ENCODE peak calls at places on chromosomes 6 and 20, in seven cellular contexts. A is IMR-90, X is DND-41, I is H1, L is H9, J is astrocyte, Z is HepG2. K is an unnamed sample.

GRCh38 chr6:105568121-105568520 is 165.2 kb upstream of the PREP start:
- DNase-seq in A (no peak), X (no peak), I (no peak), L (no peak), J (peak; percentile 30), Z (no peak), K (no peak)

GRCh38 chr6:55726144-55726543 is 147.2 kb upstream of the HMGCLL1 start:
- DNase-seq in A (no peak), X (no peak), I (no peak), L (no peak), J (peak; percentile 1), Z (no peak), K (no peak)

GRCh38 chr6:1426416-1426815 is 37.0 kb downstream of the FOXF2 start:
- DNase-seq in A (no peak), X (no peak), I (no peak), L (no peak), J (no peak), Z (no peak), K (no peak)

GRCh38 chr20:44187763-44188709 is 1.0 kb upstream of the JPH2 start:
- DNase-seq in A (peak; percentile 32), X (no peak), I (no peak), L (no peak), J (no peak), Z (no peak), K (no peak)

GRCh38 chr20:42192321-42192720 is 574.1 kb upstream of the CHD6 start:
- DNase-seq in A (no peak), X (no peak), I (no peak), L (no peak), J (no peak), Z (no peak), K (no peak)

GRCh38 chr6:152635949-152636674 is 1.1 kb downstream of the SYNE1 start:
- DNase-seq in A (peak; percentile 51), X (no peak), I (no peak), L (peak; percentile 48), J (peak; percentile 15), Z (no peak), K (peak; percentile 18)

GRCh38 chr20:62860391-62860923 is 1.2 kb downstream of the TCFL5 start:
- DNase-seq in A (peak; percentile 45), X (no peak), I (no peak), L (no peak), J (peak; percentile 30), Z (peak; percentile 39), K (no peak)

GRCh38 chr6:118896339-118897136 is 2.6 kb downstream of the ASF1A start:
- DNase-seq in A (peak; percentile 69), X (no peak), I (no peak), L (no peak), J (peak; percentile 60), Z (peak; percentile 78), K (no peak)

GRCh38 chr20:9392892-9393857 is 121.2 kb upstream of the LAMP5 start:
- DNase-seq in A (peak; percentile 73), X (peak; percentile 22), I (peak; percentile 58), L (peak; percentile 76), J (peak; percentile 51), Z (peak; percentile 31), K (peak; percentile 54)

GRCh38 chr20:33859157-33859695 is 48.1 kb downstream of the CHMP4B start:
- DNase-seq in A (no peak), X (peak; percentile 49), I (no peak), L (no peak), J (no peak), Z (peak; percentile 37), K (no peak)

GRCh38 chr6:125271486-125272159 is 30.1 kb downstream of the HDDC2 start:
- DNase-seq in A (no peak), X (no peak), I (no peak), L (no peak), J (no peak), Z (no peak), K (no peak)

GRCh38 chr20:1979116-1979778 is 14.6 kb downstream of the PDYN start:
- DNase-seq in A (no peak), X (no peak), I (no peak), L (no peak), J (no peak), Z (no peak), K (no peak)

GRCh38 chr6:32862725-32863124 is 8.7 kb downstream of the PSMB9 start:
- DNase-seq in A (no peak), X (no peak), I (no peak), L (no peak), J (no peak), Z (no peak), K (no peak)

GRCh38 chr6:32867559-32868256 is 13.7 kb downstream of the PSMB9 start:
- DNase-seq in A (no peak), X (no peak), I (no peak), L (no peak), J (no peak), Z (no peak), K (no peak)

GRCh38 chr6:32865724-32866443 is 11.9 kb downstream of the PSMB9 start:
- DNase-seq in A (no peak), X (no peak), I (no peak), L (no peak), J (no peak), Z (no peak), K (no peak)

GRCh38 chr6:32868257-32868788 is 14.3 kb downstream of the PSMB9 start:
- DNase-seq in A (peak; percentile 65), X (peak; percentile 83), I (no peak), L (peak; percentile 54), J (peak; percentile 27), Z (peak; percentile 71), K (peak; percentile 87)

GRCh38 chr6:32867022-32867477 is 13.1 kb downstream of the PSMB9 start:
- DNase-seq in A (no peak), X (no peak), I (no peak), L (no peak), J (no peak), Z (no peak), K (no peak)
- H3K9ac ChIP-seq in A (no peak overlapping the region), X (no peak overlapping the region), I (no peak overlapping the region), L (no peak overlapping the region), J (no peak overlapping the region), Z (no peak overlapping the region), K (no peak overlapping the region)

DNA sequence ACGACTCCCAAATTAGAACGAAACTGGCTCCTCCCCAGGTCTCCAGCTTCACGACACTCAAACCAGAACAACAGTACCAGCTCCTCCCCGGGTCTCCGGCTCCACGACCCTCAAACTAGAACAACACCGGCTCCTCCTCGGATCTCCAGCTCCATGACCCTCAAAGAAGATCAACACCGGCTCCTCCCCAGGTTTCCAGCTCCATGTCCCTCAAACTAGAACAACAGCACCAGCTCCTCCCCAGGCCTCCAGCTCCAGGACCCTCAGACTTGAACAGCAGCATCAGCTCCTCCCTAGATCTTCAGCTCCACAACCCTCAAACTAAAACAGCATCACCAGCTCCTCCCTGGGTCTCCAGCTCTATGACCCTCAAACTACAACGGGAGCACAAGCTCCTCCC is 13.8 kb downstream of the ULBP3 start:
- DNase-seq in A (no peak), X (no peak), I (no peak), L (no peak), J (no peak), Z (no peak), K (no peak)
- TF ChIP-seq CTCF in A (no peak), X (no peak), I (no peak), L (no peak), J (no peak), Z (no peak), K (no peak)

GRCh38 chr20:50110141-50111047 is 2.6 kb downstream of the UBE2V1 start:
- DNase-seq in A (no peak), X (peak; percentile 47), I (no peak), L (no peak), J (peak; percentile 74), Z (peak; percentile 45), K (peak; percentile 58)
- H3K27ac ChIP-seq in A (peak overlapping the region; percentile 16), X (peak overlapping the region; percentile 37), I (no peak overlapping the region), L (no peak overlapping the region), J (peak overlapping the region; percentile 94), Z (no peak overlapping the region), K (peak overlapping the region; percentile 13)

GRCh38 chr6:72954736-72955135 is 270.6 kb downstream of the KHDC1L start:
- DNase-seq in A (no peak), X (no peak), I (no peak), L (no peak), J (peak; percentile 53), Z (no peak), K (no peak)

GRCh38 chr6:72953901-72954494 is 271.3 kb downstream of the KHDC1L start:
- DNase-seq in A (peak; percentile 61), X (no peak), I (no peak), L (no peak), J (peak; percentile 80), Z (no peak), K (no peak)

GRCh38 chr6:72955666-72956065 is 269.6 kb downstream of the KHDC1L start:
- DNase-seq in A (no peak), X (no peak), I (no peak), L (no peak), J (no peak), Z (no peak), K (no peak)

GRCh38 chr6:72950114-72950860 is 275.0 kb downstream of the KHDC1L start:
- DNase-seq in A (peak; percentile 89), X (no peak), I (no peak), L (no peak), J (peak; percentile 83), Z (peak; percentile 31), K (no peak)

DNA sequence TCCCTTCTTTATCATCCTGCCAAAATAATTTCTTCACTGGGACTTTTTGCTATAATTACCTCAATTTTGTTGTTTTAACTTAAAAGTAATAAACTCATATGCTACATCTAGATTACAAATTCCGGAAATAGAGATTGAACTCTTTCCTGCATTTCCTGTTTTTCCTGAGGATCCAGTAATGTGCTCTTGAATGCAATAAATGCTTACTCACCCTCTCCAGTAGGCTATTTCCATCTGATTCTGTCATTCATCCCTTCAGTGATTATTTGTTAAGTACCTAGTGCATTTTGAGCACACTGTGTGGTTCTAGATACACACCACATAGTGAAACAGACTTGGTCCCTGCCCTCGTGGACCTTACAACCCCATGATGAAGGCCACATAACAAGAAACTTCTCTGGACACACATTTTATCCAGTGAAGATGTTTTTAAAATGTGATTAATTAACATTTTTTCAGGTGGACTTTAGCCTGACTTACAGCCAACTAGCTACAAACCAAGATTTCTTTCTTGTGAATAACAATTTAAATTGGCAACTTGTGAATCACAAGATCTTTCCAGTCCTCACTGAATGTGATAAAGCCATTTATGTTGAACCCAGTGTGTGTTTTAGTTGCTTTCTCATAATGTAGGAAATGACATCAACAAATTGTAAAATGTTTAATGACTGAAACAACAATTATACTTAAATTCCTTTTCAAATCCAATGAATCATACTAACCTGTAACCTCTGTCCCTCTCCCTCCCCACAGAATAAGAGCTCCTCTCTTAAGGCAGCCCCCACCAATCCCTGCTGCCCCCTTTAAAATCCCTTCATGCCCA is 272.3 kb downstream of the KHDC1L start:
- DNase-seq in A (peak; percentile 51), X (no peak), I (no peak), L (no peak), J (peak; percentile 86), Z (no peak), K (no peak)
- H3K9ac ChIP-seq in A (no peak overlapping the region), X (no peak overlapping the region), I (no peak overlapping the region), L (no peak overlapping the region), J (no peak overlapping the region), Z (no peak overlapping the region), K (no peak overlapping the region)

K was measured in colonic mucosa.